ENCODE peak calls at places on chromosomes 4 and X, in five cellular contexts. F, C, A, J and E are unnamed samples. For H3K36me3, the result is how much of the 10 kb centered on the place peaks cover.

GRCh38 chr4:98046665-98047064 is 96.6 kb downstream of the STPG2 start:
- DNase-seq in F (no peak), A (no peak), C (no peak), J (no peak), E (no peak)

GRCh38 chrX:37783284-37783683 is 3.4 kb downstream of the CYBB start:
- DNase-seq in J (no peak), C (no peak), F (no peak), A (no peak), E (no peak)

GRCh38 chr4:138348055-138348454 is 105.9 kb upstream of the SLC7A11 start:
- DNase-seq in A (no peak), C (no peak), F (no peak), J (no peak), E (no peak)

GRCh38 chr4:132955146-132955545 is 193.9 kb upstream of the PCDH10 start:
- DNase-seq in A (no peak), J (no peak), F (no peak), C (no peak), E (no peak)

GRCh38 chr4:86679441-86679840 is 85.3 kb downstream of the PTPN13 start:
- DNase-seq in F (no peak), J (no peak), C (no peak), A (no peak), E (no peak)

GRCh38 chrX:101415180-101416130 is 7.4 kb downstream of the HNRNPH2 start:
- DNase-seq in F (peak), C (peak), J (no peak), A (peak), E (no peak)

GRCh38 chr4:165518658-165519057 is 139.8 kb downstream of the CPE start:
- DNase-seq in J (no peak), C (no peak), F (no peak), A (no peak), E (no peak)

GRCh38 chrX:71532078-71532752 is 689 bp upstream of the OGT start:
- DNase-seq in C (no peak), F (peak), A (no peak), J (no peak), E (no peak)

GRCh38 chrX:12360991-12361598 is 222.8 kb downstream of the FRMPD4 start:
- DNase-seq in A (no peak), J (no peak), C (no peak), F (no peak), E (no peak)

GRCh38 chr4:132114885-132115284 is 1034.2 kb upstream of the PCDH10 start:
- DNase-seq in J (no peak), C (no peak), F (no peak), A (no peak), E (no peak)

GRCh38 chrX:124938715-124939114 is 381.0 kb upstream of the TEX13C start:
- DNase-seq in A (no peak), F (no peak), J (no peak), C (no peak), E (no peak)

GRCh38 chr4:6612961-6613675 is 27.4 kb upstream of the MRFAP1 start:
- DNase-seq in A (no peak), C (no peak), F (no peak), J (no peak), E (no peak)

GRCh38 chr4:138663883-138664282 is 351.7 kb upstream of the NOCT start:
- DNase-seq in J (no peak), C (no peak), F (no peak), A (no peak), E (no peak)

GRCh38 chr4:90602728-90603127 is 475.5 kb downstream of the CCSER1 start:
- DNase-seq in F (no peak), C (no peak), A (no peak), J (no peak), E (no peak)

GRCh38 chrX:116436358-116436816 is at the start of gene SLC6A14:
- DNase-seq in C (no peak), J (no peak), F (no peak), A (no peak), E (peak)

GRCh38 chr4:35106091-35106734 is 1138.1 kb downstream of the ARAP2 start:
- DNase-seq in A (no peak), J (no peak), C (no peak), F (no peak), E (no peak)

GRCh38 chr4:157014621-157015591 is 43.3 kb upstream of the PDGFC start:
- DNase-seq in C (no peak), A (no peak), J (no peak), F (no peak), E (no peak)

GRCh38 chr4:4327652-4328121 is 37.6 kb downstream of the ZBTB49 start:
- DNase-seq in F (no peak), J (peak), C (peak), A (no peak), E (peak)

GRCh38 chr4:128859887-128860774 is 50.6 kb downstream of the JADE1 start:
- DNase-seq in J (no peak), F (peak), A (no peak), C (no peak), E (no peak)

DNA sequence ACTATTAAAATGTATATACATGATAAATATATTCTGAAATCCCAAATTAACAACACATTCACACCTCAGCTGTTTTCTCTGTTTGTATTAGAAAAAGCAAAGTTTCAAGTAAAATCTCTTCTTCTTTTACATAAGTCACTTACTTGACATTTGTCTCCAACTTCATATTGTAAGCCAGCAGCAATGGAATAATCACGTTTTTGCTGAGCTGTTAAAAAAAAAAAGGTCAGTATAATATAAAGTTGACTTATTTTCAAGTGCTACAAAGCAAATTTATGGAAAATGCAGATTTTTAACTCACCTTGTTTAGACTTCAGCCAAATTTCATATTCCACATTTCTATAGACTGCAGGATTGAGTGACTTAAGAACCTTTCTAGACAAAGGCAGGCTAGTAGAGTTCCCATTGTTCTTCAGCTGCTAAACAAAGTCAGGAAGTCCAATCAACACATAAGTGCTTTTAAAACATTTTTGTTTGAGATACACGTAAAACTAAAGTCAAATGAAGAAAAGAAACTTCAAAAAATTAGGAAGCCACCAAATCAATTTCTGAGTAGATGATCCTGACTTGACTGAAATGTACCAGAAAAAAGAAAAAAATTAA is 25.0 kb downstream of the OTUD4 start:
- DNase-seq in C (no peak), J (no peak), F (no peak), A (no peak), E (no peak)
- H3K36me3 ChIP-seq in C (under half), J (half or more), F (under half), A (under half), E (half or more)

DNA sequence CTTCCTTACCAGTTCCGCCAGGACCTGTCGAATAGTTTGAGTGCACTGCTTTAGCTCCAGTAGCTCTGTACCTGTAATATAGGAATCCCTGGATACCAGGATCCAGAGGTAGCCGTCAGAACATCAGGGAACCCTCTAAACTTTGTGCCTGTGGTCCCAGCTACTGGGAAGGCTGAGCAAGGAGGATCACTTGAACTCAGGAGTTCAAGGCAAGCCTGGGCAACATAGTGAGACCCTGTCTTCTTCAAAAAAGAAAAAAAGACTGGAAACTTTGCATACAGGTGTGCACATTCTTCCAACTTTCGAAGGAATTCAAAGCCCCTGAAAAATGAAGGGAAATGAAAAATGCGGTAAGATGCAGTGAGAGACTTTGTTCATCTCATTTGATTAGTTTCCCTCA is 32.6 kb upstream of the FAM193A start:
- DNase-seq in F (no peak), C (no peak), A (no peak), J (no peak), E (no peak)
- H3K36me3 ChIP-seq in F (under half), C (under half), A (under half), J (half or more), E (half or more)

GRCh38 chr4:84691800-84692199 is 108.9 kb downstream of the CDS1 start:
- DNase-seq in A (no peak), F (no peak), C (no peak), J (no peak), E (no peak)
- H3K36me3 ChIP-seq in A (under half), F (under half), C (under half), J (half or more), E (under half)

DNA sequence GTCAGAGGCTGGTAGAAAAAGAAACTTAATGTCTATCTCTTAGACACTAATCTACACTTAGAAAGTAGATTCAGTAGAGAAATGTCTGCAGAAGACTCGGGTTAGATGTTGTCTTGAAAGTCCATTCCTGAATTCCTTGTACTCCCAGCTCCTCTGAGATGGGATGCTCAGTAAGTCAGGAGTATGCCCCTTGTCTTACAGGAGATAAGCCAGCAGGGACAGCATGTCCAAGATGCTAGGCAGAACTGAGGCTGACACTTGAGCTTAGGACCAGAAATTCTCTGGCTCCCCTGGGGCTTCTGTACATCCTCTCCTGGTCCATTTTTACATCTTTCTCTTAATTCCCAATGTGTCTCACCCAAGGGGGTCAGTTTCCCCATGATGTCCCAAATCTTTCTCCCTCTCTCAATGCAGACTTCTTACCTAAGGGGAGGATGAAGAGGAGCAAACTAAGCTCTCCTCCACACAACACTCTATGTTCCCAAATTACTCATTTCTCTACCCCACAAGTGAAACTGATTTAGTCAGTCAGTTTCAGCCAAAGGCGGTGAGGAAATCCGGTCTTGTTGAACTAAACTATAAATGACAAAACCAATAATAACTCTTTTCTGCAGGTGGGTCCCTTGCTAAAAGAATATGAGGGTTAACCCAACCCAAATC is 558.2 kb upstream of the DIPK2B start:
- DNase-seq in J (no peak), F (peak), A (no peak), C (no peak), E (no peak)
- H3K36me3 ChIP-seq in J (under half), F (under half), A (under half), C (under half), E (under half)